ENCODE peak calls at places on chromosomes 2 and 18, in eight cellular contexts. M is AG08396; O is right cardiac atrium; V is neural crest cell; D is globus pallidus; X is stimulated activated CD4-positive, alpha-beta T cell treated with anti-CD3 and anti-CD28 coated beads, Interleukin-4, amount 100 ng/mL, for 4 hours; B is NCI-H1694 treated with DMSO at 0.1 percent for 48 hours; U is HTR-8/SVneo. S is an unnamed sample.

GRCh38 chr2:229174794-229175529 is 96.1 kb downstream of the PID1 start:
- DNase-seq in M (peak), O (peak), V (no peak), D (no peak), X (no peak), B (no peak), U (no peak), S (no peak)

GRCh38 chr2:200380139-200380561 is 73.7 kb downstream of the SPATS2L start:
- DNase-seq in M (no peak), O (no peak), V (no peak), D (no peak), X (no peak), B (no peak), U (no peak), S (no peak)

GRCh38 chr18:47772374-47773248 is 157.8 kb downstream of the SMAD2 start:
- DNase-seq in M (peak), O (no peak), V (peak), D (no peak), X (peak), B (peak), U (peak), S (peak)

GRCh38 chr2:233829193-233830110 is 24.9 kb downstream of the HJURP start:
- DNase-seq in M (no peak), O (no peak), V (no peak), D (no peak), X (no peak), B (no peak), U (no peak), S (no peak)

GRCh38 chr18:48794251-48794970 is 156.4 kb downstream of the SMAD7 start:
- DNase-seq in M (no peak), O (no peak), V (no peak), D (no peak), X (no peak), B (no peak), U (no peak), S (no peak)

GRCh38 chr2:62814132-62814531 is 108.6 kb downstream of the EHBP1 start:
- DNase-seq in M (no peak), O (no peak), V (no peak), D (no peak), X (no peak), B (no peak), U (no peak), S (no peak)

GRCh38 chr2:44707945-44708645 is 233.4 kb upstream of the SIX3 start:
- DNase-seq in M (no peak), O (no peak), V (no peak), D (peak), X (no peak), B (peak), U (no peak), S (no peak)

GRCh38 chr2:228545041-228545440 is 363.6 kb upstream of the SPHKAP start:
- DNase-seq in M (peak), O (no peak), V (no peak), D (no peak), X (no peak), B (no peak), U (peak), S (no peak)

GRCh38 chr2:223027442-223027841 is 24.5 kb upstream of the KCNE4 start:
- DNase-seq in M (no peak), O (no peak), V (no peak), D (no peak), X (no peak), B (no peak), U (no peak), S (no peak)

GRCh38 chr2:18209934-18210639 is 331.6 kb downstream of the KCNS3 start:
- DNase-seq in M (no peak), O (no peak), V (no peak), D (no peak), X (no peak), B (no peak), U (peak), S (no peak)

GRCh38 chr2:101883860-101884259 is 107.9 kb upstream of the IL1R2 start:
- DNase-seq in M (peak), O (no peak), V (no peak), D (no peak), X (peak), B (peak), U (peak), S (peak)

GRCh38 chr2:96947949-96948348 is 38.4 kb downstream of the FAM178B start:
- DNase-seq in M (no peak), O (no peak), V (no peak), D (no peak), X (no peak), B (no peak), U (no peak), S (no peak)

GRCh38 chr18:24543408-24544140 is 83.1 kb downstream of the HRH4 start:
- DNase-seq in M (no peak), O (no peak), V (no peak), D (no peak), X (no peak), B (no peak), U (no peak), S (no peak)

GRCh38 chr18:58231930-58232329 is 187.9 kb downstream of the NEDD4L start:
- DNase-seq in M (no peak), O (no peak), V (no peak), D (no peak), X (no peak), B (no peak), U (no peak), S (no peak)

GRCh38 chr2:147538088-147538487 is 306.7 kb upstream of the ACVR2A start:
- DNase-seq in M (no peak), O (no peak), V (no peak), D (no peak), X (no peak), B (no peak), U (peak), S (no peak)

GRCh38 chr2:10022464-10022863 is 20.9 kb upstream of the KLF11 start:
- DNase-seq in M (no peak), O (no peak), V (no peak), D (no peak), X (no peak), B (no peak), U (no peak), S (no peak)

GRCh38 chr18:67672719-67673118 is 156.2 kb upstream of the DSEL start:
- DNase-seq in M (no peak), O (no peak), V (no peak), D (no peak), X (no peak), B (no peak), U (no peak), S (no peak)

GRCh38 chr2:36376319-36376765 is 20.8 kb downstream of the CRIM1 start:
- DNase-seq in M (no peak), O (peak), V (no peak), D (no peak), X (no peak), B (no peak), U (no peak), S (no peak)

GRCh38 chr2:12448846-12449480 is 267.8 kb upstream of the TRIB2 start:
- DNase-seq in M (no peak), O (no peak), V (no peak), D (no peak), X (no peak), B (no peak), U (no peak), S (no peak)